ENCODE peak calls at places on chromosomes 7 and 10, in six cellular contexts. K is WERI-Rb-1, C is suprapubic skin, Z is thoracic aorta, D is fibroblast of mammary gland, V is heart left ventricle. T is an unnamed sample.

GRCh38 chr7:120168066-120168465 is 104.9 kb upstream of the KCND2 start:
- DNase-seq in K (no peak), C (no peak), Z (no peak), D (peak), V (no peak), T (no peak)

GRCh38 chr7:18087031-18087686 is 59.5 kb upstream of the PRPS1L1 start:
- DNase-seq in K (peak), C (no peak), Z (no peak), D (no peak), V (no peak), T (no peak)

GRCh38 chr10:15035385-15036301 is 8.1 kb upstream of the OLAH start:
- DNase-seq in K (no peak), C (no peak), Z (no peak), D (peak), V (peak), T (no peak)

GRCh38 chr10:67763499-67764011 is 67.6 kb upstream of the CTNNA3 start:
- DNase-seq in K (peak), C (no peak), Z (no peak), D (peak), V (peak), T (peak)

GRCh38 chr10:126090911-126091728 is 194.8 kb downstream of the FANK1 start:
- DNase-seq in K (no peak), C (no peak), Z (no peak), D (peak), V (no peak), T (no peak)

GRCh38 chr7:44196450-44196872 is 4.3 kb upstream of the YKT6 start:
- DNase-seq in K (peak), C (peak), Z (no peak), D (peak), V (no peak), T (peak)

GRCh38 chr7:4074994-4075393 is 607.1 kb upstream of the FOXK1 start:
- DNase-seq in K (no peak), C (no peak), Z (no peak), D (no peak), V (no peak), T (no peak)

GRCh38 chr10:110684800-110685446 is 40.8 kb downstream of the RBM20 start:
- DNase-seq in K (no peak), C (no peak), Z (no peak), D (no peak), V (peak), T (no peak)

T was measured in BE2C.